ENCODE peak calls at places on chromosomes 13 and 19, in four cellular contexts. M, S, V and D are unnamed samples.

GRCh38 chr19:12064266-12065099 is at the start of gene ZNF844:
- DNase-seq in M (peak; percentile 99), S (peak; percentile 97), V (peak; percentile 99), D (peak; percentile 96)

GRCh38 chr13:47983070-47983469 is 18.0 kb downstream of the SUCLA2 start:
- DNase-seq in M (no peak), S (no peak), V (no peak), D (no peak)

GRCh38 chr19:5452594-5453565 is 2.3 kb upstream of the ZNRF4 start:
- DNase-seq in M (no peak), S (no peak), V (no peak), D (no peak)

GRCh38 chr19:33510728-33511255 is 10.8 kb downstream of the PEPD start:
- DNase-seq in M (no peak), S (no peak), V (no peak), D (no peak)

GRCh38 chr13:107807306-107808073 is 407.8 kb downstream of the LIG4 start:
- DNase-seq in M (no peak), S (no peak), V (no peak), D (no peak)

GRCh38 chr19:45591004-45591637 is 6.5 kb upstream of the OPA3 start:
- DNase-seq in M (no peak), S (no peak), V (peak; percentile 77), D (peak; percentile 89)

GRCh38 chr19:42200116-42200740 is 17.2 kb downstream of the DEDD2 start:
- DNase-seq in M (no peak), S (no peak), V (no peak), D (peak; percentile 87)

GRCh38 chr13:47433461-47434005 is 536.7 kb upstream of the HTR2A start:
- DNase-seq in M (no peak), S (no peak), V (no peak), D (no peak)

GRCh38 chr13:21150013-21150412 is 26.3 kb downstream of the SKA3 start:
- DNase-seq in M (no peak), S (no peak), V (no peak), D (no peak)

GRCh38 chr19:1933245-1933644 is 7.7 kb upstream of the CSNK1G2 start:
- DNase-seq in M (no peak), S (no peak), V (no peak), D (no peak)

GRCh38 chr19:3463039-3463958 is 17.0 kb downstream of the SMIM24 start:
- DNase-seq in M (no peak), S (no peak), V (no peak), D (no peak)

GRCh38 chr13:113915786-113916329 is 52.0 kb upstream of the GAS6 start:
- DNase-seq in M (peak; percentile 47), S (no peak), V (peak; percentile 19), D (no peak)

GRCh38 chr19:45477713-45478453 is 10.1 kb downstream of the FOSB start:
- DNase-seq in M (no peak), S (no peak), V (no peak), D (no peak)

GRCh38 chr19:40691421-40692211 is 1.2 kb upstream of the NUMBL start:
- DNase-seq in M (no peak), S (peak; percentile 49), V (no peak), D (peak; percentile 81)

GRCh38 chr19:40693896-40694295 is 3.4 kb upstream of the NUMBL start:
- DNase-seq in M (no peak), S (no peak), V (no peak), D (no peak)

GRCh38 chr19:40692212-40692551 is 1.7 kb upstream of the NUMBL start:
- DNase-seq in M (no peak), S (no peak), V (no peak), D (no peak)

GRCh38 chr19:40690699-40691420 is 409 bp upstream of the NUMBL start:
- DNase-seq in M (peak; percentile 98), S (peak; percentile 96), V (peak; percentile 96), D (peak; percentile 97)

DNA sequence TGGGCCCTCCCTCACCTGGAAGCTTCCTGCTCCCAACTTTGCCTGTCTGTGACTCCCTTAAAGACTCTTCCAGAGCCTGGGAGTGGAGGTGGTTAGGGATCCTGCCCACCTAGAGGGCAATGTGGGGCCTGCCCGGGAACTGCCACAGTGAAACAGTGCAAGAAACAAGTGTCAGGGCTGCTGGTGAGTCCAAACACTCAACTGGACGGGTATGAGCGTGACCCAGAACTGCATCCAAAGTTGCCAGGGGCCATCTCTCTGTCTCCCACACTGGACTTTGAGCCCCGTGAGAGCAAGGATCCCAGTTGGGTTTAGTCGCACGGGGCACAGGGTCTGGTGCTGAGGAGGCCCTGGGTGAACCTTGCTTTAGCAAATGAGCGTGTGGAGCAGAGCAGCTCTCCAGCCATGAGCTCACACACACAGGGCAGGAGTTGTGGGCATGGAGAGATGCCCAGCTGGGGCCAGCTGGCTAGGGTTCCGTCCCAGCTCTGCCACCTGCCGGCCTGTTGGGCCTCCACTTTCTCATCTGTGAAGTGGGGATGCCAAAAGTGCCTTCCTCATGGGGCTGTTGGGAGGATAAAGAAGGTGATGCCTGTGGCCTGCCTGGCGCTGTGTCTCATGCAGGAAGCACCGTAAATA is 2.8 kb upstream of the NUMBL start:
- DNase-seq in M (no peak), S (no peak), V (no peak), D (no peak)
- H3K4me3 ChIP-seq in M (no peak overlapping the region), S (no peak overlapping the region), V (no peak overlapping the region), D (no peak overlapping the region)

GRCh38 chr13:44084146-44084545 is 204.4 kb downstream of the LACC1 start:
- DNase-seq in M (no peak), S (no peak), V (no peak), D (no peak)
- H3K27ac ChIP-seq in M (no peak overlapping the region), S (no peak overlapping the region), V (no peak overlapping the region), D (no peak overlapping the region)

GRCh38 chr19:9538183-9539058 is at the start of gene ZNF426:
- DNase-seq in M (peak; percentile 94), S (peak; percentile 87), V (peak; percentile 85), D (peak; percentile 95)
- TF ChIP-seq POLR2A in M (no peak), S (no peak), V (no peak), D (no peak)

GRCh38 chr19:13835791-13836723 is 40.8 kb downstream of the ZSWIM4 start:
- DNase-seq in M (no peak), S (no peak), V (no peak), D (peak; percentile 93)
- H3K4me3 ChIP-seq in M (peak overlapping the region; percentile 6), S (no peak overlapping the region), V (peak overlapping the region; percentile 8), D (peak overlapping the region; percentile 16)

GRCh38 chr19:13092608-13093260 is 9.9 kb downstream of the LYL1 start:
- DNase-seq in M (no peak), S (no peak), V (no peak), D (no peak)
- H3K27ac ChIP-seq in M (peak overlapping the region; percentile 90), S (peak overlapping the region; percentile 87), V (no peak overlapping the region), D (no peak overlapping the region)